ENCODE peak calls at places on chromosomes 3 and 15, in eight cellular contexts. One of them, this sample, is unnamed.

GRCh38 chr15:81480645-81481053 is 106.6 kb upstream of the TMC3 start:
- DNase-seq in effector memory CD8-positive, alpha-beta T cell: peak
- DNase-seq in activated T-cell treated with anti-CD3 and anti-CD28 coated beads for 48 hours: no peak
- DNase-seq in sciatic nerve: no peak
- DNase-seq in astrocyte: peak
- DNase-seq in GM18507: no peak
- DNase-seq in hypothalamus: peak
- DNase-seq in activated gamma-delta T cell treated with Interleukin-2 at 50 U/mL for 16 hours: peak
- DNase-seq in this sample: no peak

GRCh38 chr15:51759557-51760070 is 8.2 kb downstream of the TMOD2 start:
- DNase-seq in effector memory CD8-positive, alpha-beta T cell: no peak
- DNase-seq in activated T-cell treated with anti-CD3 and anti-CD28 coated beads for 48 hours: no peak
- DNase-seq in sciatic nerve: peak
- DNase-seq in astrocyte: peak
- DNase-seq in GM18507: no peak
- DNase-seq in hypothalamus: no peak
- DNase-seq in activated gamma-delta T cell treated with Interleukin-2 at 50 U/mL for 16 hours: no peak
- DNase-seq in this sample: no peak

GRCh38 chr3:38003371-38003816 is 12.8 kb downstream of the VILL start:
- DNase-seq in effector memory CD8-positive, alpha-beta T cell: peak
- DNase-seq in activated T-cell treated with anti-CD3 and anti-CD28 coated beads for 48 hours: peak
- DNase-seq in sciatic nerve: peak
- DNase-seq in astrocyte: no peak
- DNase-seq in GM18507: no peak
- DNase-seq in hypothalamus: peak
- DNase-seq in activated gamma-delta T cell treated with Interleukin-2 at 50 U/mL for 16 hours: peak
- DNase-seq in this sample: peak

GRCh38 chr3:24420224-24420623 is 74.4 kb downstream of the THRB start:
- DNase-seq in effector memory CD8-positive, alpha-beta T cell: no peak
- DNase-seq in activated T-cell treated with anti-CD3 and anti-CD28 coated beads for 48 hours: no peak
- DNase-seq in sciatic nerve: no peak
- DNase-seq in astrocyte: no peak
- DNase-seq in GM18507: no peak
- DNase-seq in hypothalamus: no peak
- DNase-seq in activated gamma-delta T cell treated with Interleukin-2 at 50 U/mL for 16 hours: no peak
- DNase-seq in this sample: no peak

GRCh38 chr3:172562881-172563835 is 39.9 kb upstream of the TNFSF10 start:
- DNase-seq in effector memory CD8-positive, alpha-beta T cell: no peak
- DNase-seq in activated T-cell treated with anti-CD3 and anti-CD28 coated beads for 48 hours: no peak
- DNase-seq in sciatic nerve: no peak
- DNase-seq in astrocyte: peak
- DNase-seq in GM18507: no peak
- DNase-seq in hypothalamus: no peak
- DNase-seq in activated gamma-delta T cell treated with Interleukin-2 at 50 U/mL for 16 hours: no peak
- DNase-seq in this sample: no peak

GRCh38 chr3:131393056-131393455 is 11.5 kb downstream of the NUDT16 start:
- DNase-seq in effector memory CD8-positive, alpha-beta T cell: no peak
- DNase-seq in activated T-cell treated with anti-CD3 and anti-CD28 coated beads for 48 hours: no peak
- DNase-seq in sciatic nerve: no peak
- DNase-seq in astrocyte: no peak
- DNase-seq in GM18507: no peak
- DNase-seq in hypothalamus: no peak
- DNase-seq in activated gamma-delta T cell treated with Interleukin-2 at 50 U/mL for 16 hours: no peak
- DNase-seq in this sample: no peak

GRCh38 chr3:40073310-40074007 is 236.0 kb upstream of the EIF1B start:
- DNase-seq in effector memory CD8-positive, alpha-beta T cell: no peak
- DNase-seq in activated T-cell treated with anti-CD3 and anti-CD28 coated beads for 48 hours: no peak
- DNase-seq in sciatic nerve: no peak
- DNase-seq in astrocyte: no peak
- DNase-seq in GM18507: no peak
- DNase-seq in hypothalamus: no peak
- DNase-seq in activated gamma-delta T cell treated with Interleukin-2 at 50 U/mL for 16 hours: no peak
- DNase-seq in this sample: no peak

GRCh38 chr3:155292133-155292532 is 1.4 kb downstream of the STRIT1 start:
- DNase-seq in effector memory CD8-positive, alpha-beta T cell: no peak
- DNase-seq in activated T-cell treated with anti-CD3 and anti-CD28 coated beads for 48 hours: no peak
- DNase-seq in sciatic nerve: no peak
- DNase-seq in astrocyte: no peak
- DNase-seq in GM18507: no peak
- DNase-seq in hypothalamus: no peak
- DNase-seq in activated gamma-delta T cell treated with Interleukin-2 at 50 U/mL for 16 hours: no peak
- DNase-seq in this sample: no peak

GRCh38 chr3:179146911-179147570 is 1.1 kb upstream of the PIK3CA start:
- DNase-seq in effector memory CD8-positive, alpha-beta T cell: no peak
- DNase-seq in activated T-cell treated with anti-CD3 and anti-CD28 coated beads for 48 hours: no peak
- DNase-seq in sciatic nerve: no peak
- DNase-seq in astrocyte: peak
- DNase-seq in GM18507: peak
- DNase-seq in hypothalamus: peak
- DNase-seq in activated gamma-delta T cell treated with Interleukin-2 at 50 U/mL for 16 hours: peak
- DNase-seq in this sample: no peak

GRCh38 chr3:7779331-7779730 is 722.3 kb upstream of the LMCD1 start:
- DNase-seq in effector memory CD8-positive, alpha-beta T cell: no peak
- DNase-seq in activated T-cell treated with anti-CD3 and anti-CD28 coated beads for 48 hours: no peak
- DNase-seq in sciatic nerve: no peak
- DNase-seq in astrocyte: peak
- DNase-seq in GM18507: no peak
- DNase-seq in hypothalamus: no peak
- DNase-seq in activated gamma-delta T cell treated with Interleukin-2 at 50 U/mL for 16 hours: no peak
- DNase-seq in this sample: no peak

GRCh38 chr3:108208831-108209230 is 13.4 kb downstream of the IFT57 start:
- DNase-seq in effector memory CD8-positive, alpha-beta T cell: no peak
- DNase-seq in activated T-cell treated with anti-CD3 and anti-CD28 coated beads for 48 hours: no peak
- DNase-seq in sciatic nerve: no peak
- DNase-seq in astrocyte: no peak
- DNase-seq in GM18507: no peak
- DNase-seq in hypothalamus: no peak
- DNase-seq in activated gamma-delta T cell treated with Interleukin-2 at 50 U/mL for 16 hours: no peak
- DNase-seq in this sample: no peak

GRCh38 chr3:194739498-194740284 is 54.0 kb downstream of the FAM43A start:
- DNase-seq in effector memory CD8-positive, alpha-beta T cell: no peak
- DNase-seq in activated T-cell treated with anti-CD3 and anti-CD28 coated beads for 48 hours: no peak
- DNase-seq in sciatic nerve: no peak
- DNase-seq in astrocyte: peak
- DNase-seq in GM18507: no peak
- DNase-seq in hypothalamus: no peak
- DNase-seq in activated gamma-delta T cell treated with Interleukin-2 at 50 U/mL for 16 hours: no peak
- DNase-seq in this sample: no peak

GRCh38 chr3:171526869-171527268 is 66.7 kb upstream of the TNIK start:
- DNase-seq in effector memory CD8-positive, alpha-beta T cell: no peak
- DNase-seq in activated T-cell treated with anti-CD3 and anti-CD28 coated beads for 48 hours: no peak
- DNase-seq in sciatic nerve: no peak
- DNase-seq in astrocyte: peak
- DNase-seq in GM18507: no peak
- DNase-seq in hypothalamus: no peak
- DNase-seq in activated gamma-delta T cell treated with Interleukin-2 at 50 U/mL for 16 hours: no peak
- DNase-seq in this sample: no peak

GRCh38 chr3:122563717-122564025 is 429 bp downstream of the PARP9 start:
- DNase-seq in effector memory CD8-positive, alpha-beta T cell: no peak
- DNase-seq in activated T-cell treated with anti-CD3 and anti-CD28 coated beads for 48 hours: no peak
- DNase-seq in sciatic nerve: no peak
- DNase-seq in astrocyte: no peak
- DNase-seq in GM18507: no peak
- DNase-seq in hypothalamus: no peak
- DNase-seq in activated gamma-delta T cell treated with Interleukin-2 at 50 U/mL for 16 hours: no peak
- DNase-seq in this sample: no peak

GRCh38 chr15:78457101-78457500 is 19.1 kb downstream of the IREB2 start:
- DNase-seq in effector memory CD8-positive, alpha-beta T cell: no peak
- DNase-seq in activated T-cell treated with anti-CD3 and anti-CD28 coated beads for 48 hours: no peak
- DNase-seq in sciatic nerve: no peak
- DNase-seq in astrocyte: peak
- DNase-seq in GM18507: no peak
- DNase-seq in hypothalamus: no peak
- DNase-seq in activated gamma-delta T cell treated with Interleukin-2 at 50 U/mL for 16 hours: no peak
- DNase-seq in this sample: no peak

GRCh38 chr15:49235446-49236207 is 65.6 kb downstream of the GALK2 start:
- DNase-seq in effector memory CD8-positive, alpha-beta T cell: peak
- DNase-seq in activated T-cell treated with anti-CD3 and anti-CD28 coated beads for 48 hours: no peak
- DNase-seq in sciatic nerve: peak
- DNase-seq in astrocyte: peak
- DNase-seq in GM18507: peak
- DNase-seq in hypothalamus: peak
- DNase-seq in activated gamma-delta T cell treated with Interleukin-2 at 50 U/mL for 16 hours: peak
- DNase-seq in this sample: no peak

GRCh38 chr3:188553569-188553968 is 399.6 kb downstream of the LPP start:
- DNase-seq in effector memory CD8-positive, alpha-beta T cell: peak
- DNase-seq in activated T-cell treated with anti-CD3 and anti-CD28 coated beads for 48 hours: no peak
- DNase-seq in sciatic nerve: no peak
- DNase-seq in astrocyte: no peak
- DNase-seq in GM18507: no peak
- DNase-seq in hypothalamus: no peak
- DNase-seq in activated gamma-delta T cell treated with Interleukin-2 at 50 U/mL for 16 hours: peak
- DNase-seq in this sample: no peak

GRCh38 chr3:197472151-197472550 is 83.6 kb downstream of the BDH1 start:
- DNase-seq in effector memory CD8-positive, alpha-beta T cell: no peak
- DNase-seq in activated T-cell treated with anti-CD3 and anti-CD28 coated beads for 48 hours: no peak
- DNase-seq in sciatic nerve: peak
- DNase-seq in astrocyte: no peak
- DNase-seq in GM18507: no peak
- DNase-seq in hypothalamus: no peak
- DNase-seq in activated gamma-delta T cell treated with Interleukin-2 at 50 U/mL for 16 hours: no peak
- DNase-seq in this sample: no peak

GRCh38 chr3:134029734-134030381 is at the start of gene SLCO2A1:
- DNase-seq in effector memory CD8-positive, alpha-beta T cell: no peak
- DNase-seq in activated T-cell treated with anti-CD3 and anti-CD28 coated beads for 48 hours: no peak
- DNase-seq in sciatic nerve: no peak
- DNase-seq in astrocyte: peak
- DNase-seq in GM18507: no peak
- DNase-seq in hypothalamus: no peak
- DNase-seq in activated gamma-delta T cell treated with Interleukin-2 at 50 U/mL for 16 hours: no peak
- DNase-seq in this sample: no peak

GRCh38 chr3:43187836-43188479 is 82.1 kb upstream of the POMGNT2 start:
- DNase-seq in effector memory CD8-positive, alpha-beta T cell: no peak
- DNase-seq in activated T-cell treated with anti-CD3 and anti-CD28 coated beads for 48 hours: no peak
- DNase-seq in sciatic nerve: no peak
- DNase-seq in astrocyte: no peak
- DNase-seq in GM18507: no peak
- DNase-seq in hypothalamus: no peak
- DNase-seq in activated gamma-delta T cell treated with Interleukin-2 at 50 U/mL for 16 hours: no peak
- DNase-seq in this sample: no peak

GRCh38 chr3:142226474-142226873 is 1.1 kb upstream of the GK5 start:
- DNase-seq in effector memory CD8-positive, alpha-beta T cell: no peak
- DNase-seq in activated T-cell treated with anti-CD3 and anti-CD28 coated beads for 48 hours: no peak
- DNase-seq in sciatic nerve: no peak
- DNase-seq in astrocyte: no peak
- DNase-seq in GM18507: no peak
- DNase-seq in hypothalamus: no peak
- DNase-seq in activated gamma-delta T cell treated with Interleukin-2 at 50 U/mL for 16 hours: no peak
- DNase-seq in this sample: no peak

GRCh38 chr3:135056084-135056730 is 261.1 kb downstream of the EPHB1 start:
- DNase-seq in effector memory CD8-positive, alpha-beta T cell: no peak
- DNase-seq in activated T-cell treated with anti-CD3 and anti-CD28 coated beads for 48 hours: no peak
- DNase-seq in sciatic nerve: no peak
- DNase-seq in astrocyte: no peak
- DNase-seq in GM18507: no peak
- DNase-seq in hypothalamus: no peak
- DNase-seq in activated gamma-delta T cell treated with Interleukin-2 at 50 U/mL for 16 hours: no peak
- DNase-seq in this sample: no peak

This sample was measured in Right ventricle myocardium inferior.